ENCODE peak calls at places on chromosomes 11 and 22, in seven cellular contexts. One of them, this sample, is unnamed.

GRCh38 chr11:79546366-79546765 is 105.5 kb upstream of the TENM4 start:
- DNase-seq in activated T-helper 9 cell treated with anti-CD3 and anti-CD28 coated beads, Interleukin-2, amount 50 U/mL, for 16 hours: no peak
- DNase-seq in T-cell: no peak
- DNase-seq in neural progenitor cell: no peak
- DNase-seq in activated CD4-positive, alpha-beta T cell treated with anti-CD3 and anti-CD28 coated beads, Interleukin-2, amount 50 U/mL, for 1 hour: no peak
- DNase-seq in BJ: no peak
- DNase-seq in nephron progenitor cell: no peak
- DNase-seq in this sample: no peak

GRCh38 chr11:17208257-17208999 is 642 bp upstream of the PIK3C2A start:
- DNase-seq in activated T-helper 9 cell treated with anti-CD3 and anti-CD28 coated beads, Interleukin-2, amount 50 U/mL, for 16 hours: peak
- DNase-seq in neural progenitor cell: peak
- DNase-seq in T-cell: peak
- DNase-seq in nephron progenitor cell: no peak
- DNase-seq in activated CD4-positive, alpha-beta T cell treated with anti-CD3 and anti-CD28 coated beads, Interleukin-2, amount 50 U/mL, for 1 hour: peak
- DNase-seq in BJ: no peak
- DNase-seq in this sample: peak

GRCh38 chr11:3136542-3137455 is 28.3 kb downstream of the OSBPL5 start:
- DNase-seq in BJ: no peak
- DNase-seq in activated CD4-positive, alpha-beta T cell treated with anti-CD3 and anti-CD28 coated beads, Interleukin-2, amount 50 U/mL, for 1 hour: no peak
- DNase-seq in neural progenitor cell: no peak
- DNase-seq in T-cell: peak
- DNase-seq in nephron progenitor cell: peak
- DNase-seq in activated T-helper 9 cell treated with anti-CD3 and anti-CD28 coated beads, Interleukin-2, amount 50 U/mL, for 16 hours: no peak
- DNase-seq in this sample: no peak

GRCh38 chr11:119993732-119994131 is 144.2 kb downstream of the TRIM29 start:
- DNase-seq in activated CD4-positive, alpha-beta T cell treated with anti-CD3 and anti-CD28 coated beads, Interleukin-2, amount 50 U/mL, for 1 hour: no peak
- DNase-seq in neural progenitor cell: no peak
- DNase-seq in T-cell: no peak
- DNase-seq in activated T-helper 9 cell treated with anti-CD3 and anti-CD28 coated beads, Interleukin-2, amount 50 U/mL, for 16 hours: no peak
- DNase-seq in BJ: no peak
- DNase-seq in nephron progenitor cell: no peak
- DNase-seq in this sample: no peak

GRCh38 chr11:20131744-20132666 is 28.3 kb downstream of the DBX1 start:
- DNase-seq in nephron progenitor cell: peak
- DNase-seq in T-cell: peak
- DNase-seq in activated CD4-positive, alpha-beta T cell treated with anti-CD3 and anti-CD28 coated beads, Interleukin-2, amount 50 U/mL, for 1 hour: peak
- DNase-seq in activated T-helper 9 cell treated with anti-CD3 and anti-CD28 coated beads, Interleukin-2, amount 50 U/mL, for 16 hours: no peak
- DNase-seq in neural progenitor cell: peak
- DNase-seq in BJ: no peak
- DNase-seq in this sample: no peak

GRCh38 chr11:282171-282570 is 4.0 kb downstream of the NLRP6 start:
- DNase-seq in neural progenitor cell: no peak
- DNase-seq in activated CD4-positive, alpha-beta T cell treated with anti-CD3 and anti-CD28 coated beads, Interleukin-2, amount 50 U/mL, for 1 hour: no peak
- DNase-seq in T-cell: no peak
- DNase-seq in BJ: no peak
- DNase-seq in activated T-helper 9 cell treated with anti-CD3 and anti-CD28 coated beads, Interleukin-2, amount 50 U/mL, for 16 hours: no peak
- DNase-seq in nephron progenitor cell: no peak
- DNase-seq in this sample: no peak

GRCh38 chr11:64566042-64566914 is 24.7 kb upstream of the SLC22A12 start:
- DNase-seq in BJ: no peak
- DNase-seq in T-cell: peak
- DNase-seq in activated CD4-positive, alpha-beta T cell treated with anti-CD3 and anti-CD28 coated beads, Interleukin-2, amount 50 U/mL, for 1 hour: peak
- DNase-seq in nephron progenitor cell: peak
- DNase-seq in activated T-helper 9 cell treated with anti-CD3 and anti-CD28 coated beads, Interleukin-2, amount 50 U/mL, for 16 hours: no peak
- DNase-seq in neural progenitor cell: peak
- DNase-seq in this sample: peak

GRCh38 chr11:88208742-88209141 is 33.5 kb upstream of the RAB38 start:
- DNase-seq in activated CD4-positive, alpha-beta T cell treated with anti-CD3 and anti-CD28 coated beads, Interleukin-2, amount 50 U/mL, for 1 hour: no peak
- DNase-seq in BJ: no peak
- DNase-seq in neural progenitor cell: no peak
- DNase-seq in activated T-helper 9 cell treated with anti-CD3 and anti-CD28 coated beads, Interleukin-2, amount 50 U/mL, for 16 hours: no peak
- DNase-seq in T-cell: no peak
- DNase-seq in nephron progenitor cell: no peak
- DNase-seq in this sample: no peak

GRCh38 chr11:124278261-124278660 is 22.1 kb downstream of the OR8G5 start:
- DNase-seq in neural progenitor cell: no peak
- DNase-seq in T-cell: no peak
- DNase-seq in BJ: no peak
- DNase-seq in activated CD4-positive, alpha-beta T cell treated with anti-CD3 and anti-CD28 coated beads, Interleukin-2, amount 50 U/mL, for 1 hour: no peak
- DNase-seq in activated T-helper 9 cell treated with anti-CD3 and anti-CD28 coated beads, Interleukin-2, amount 50 U/mL, for 16 hours: no peak
- DNase-seq in nephron progenitor cell: no peak
- DNase-seq in this sample: no peak

GRCh38 chr11:19664896-19665548 is 47.6 kb upstream of the NAV2 start:
- DNase-seq in neural progenitor cell: no peak
- DNase-seq in BJ: no peak
- DNase-seq in activated CD4-positive, alpha-beta T cell treated with anti-CD3 and anti-CD28 coated beads, Interleukin-2, amount 50 U/mL, for 1 hour: no peak
- DNase-seq in activated T-helper 9 cell treated with anti-CD3 and anti-CD28 coated beads, Interleukin-2, amount 50 U/mL, for 16 hours: no peak
- DNase-seq in T-cell: no peak
- DNase-seq in nephron progenitor cell: no peak
- DNase-seq in this sample: no peak

GRCh38 chr11:73334244-73335203 is 26.4 kb downstream of the ARHGEF17 start:
- DNase-seq in nephron progenitor cell: peak
- DNase-seq in activated CD4-positive, alpha-beta T cell treated with anti-CD3 and anti-CD28 coated beads, Interleukin-2, amount 50 U/mL, for 1 hour: no peak
- DNase-seq in neural progenitor cell: peak
- DNase-seq in BJ: no peak
- DNase-seq in activated T-helper 9 cell treated with anti-CD3 and anti-CD28 coated beads, Interleukin-2, amount 50 U/mL, for 16 hours: no peak
- DNase-seq in T-cell: no peak
- DNase-seq in this sample: no peak

GRCh38 chr11:1516273-1517067 is 29.9 kb upstream of the MOB2 start:
- DNase-seq in BJ: peak
- DNase-seq in activated T-helper 9 cell treated with anti-CD3 and anti-CD28 coated beads, Interleukin-2, amount 50 U/mL, for 16 hours: no peak
- DNase-seq in nephron progenitor cell: no peak
- DNase-seq in activated CD4-positive, alpha-beta T cell treated with anti-CD3 and anti-CD28 coated beads, Interleukin-2, amount 50 U/mL, for 1 hour: no peak
- DNase-seq in T-cell: no peak
- DNase-seq in neural progenitor cell: no peak
- DNase-seq in this sample: peak

GRCh38 chr11:115488945-115489344 is 15.3 kb downstream of the CADM1 start:
- DNase-seq in activated CD4-positive, alpha-beta T cell treated with anti-CD3 and anti-CD28 coated beads, Interleukin-2, amount 50 U/mL, for 1 hour: no peak
- DNase-seq in BJ: peak
- DNase-seq in T-cell: no peak
- DNase-seq in activated T-helper 9 cell treated with anti-CD3 and anti-CD28 coated beads, Interleukin-2, amount 50 U/mL, for 16 hours: no peak
- DNase-seq in neural progenitor cell: no peak
- DNase-seq in nephron progenitor cell: no peak
- DNase-seq in this sample: no peak

GRCh38 chr11:122123258-122123929 is 7.4 kb upstream of the BLID start:
- DNase-seq in neural progenitor cell: no peak
- DNase-seq in BJ: no peak
- DNase-seq in T-cell: no peak
- DNase-seq in activated CD4-positive, alpha-beta T cell treated with anti-CD3 and anti-CD28 coated beads, Interleukin-2, amount 50 U/mL, for 1 hour: no peak
- DNase-seq in nephron progenitor cell: no peak
- DNase-seq in activated T-helper 9 cell treated with anti-CD3 and anti-CD28 coated beads, Interleukin-2, amount 50 U/mL, for 16 hours: no peak
- DNase-seq in this sample: no peak

GRCh38 chr11:16982809-16983208 is 31.4 kb downstream of the PLEKHA7 start:
- DNase-seq in activated CD4-positive, alpha-beta T cell treated with anti-CD3 and anti-CD28 coated beads, Interleukin-2, amount 50 U/mL, for 1 hour: no peak
- DNase-seq in nephron progenitor cell: no peak
- DNase-seq in neural progenitor cell: no peak
- DNase-seq in activated T-helper 9 cell treated with anti-CD3 and anti-CD28 coated beads, Interleukin-2, amount 50 U/mL, for 16 hours: no peak
- DNase-seq in BJ: no peak
- DNase-seq in T-cell: no peak
- DNase-seq in this sample: no peak

GRCh38 chr11:68302256-68303054 is 9.9 kb upstream of the LRP5 start:
- DNase-seq in activated T-helper 9 cell treated with anti-CD3 and anti-CD28 coated beads, Interleukin-2, amount 50 U/mL, for 16 hours: no peak
- DNase-seq in neural progenitor cell: no peak
- DNase-seq in nephron progenitor cell: no peak
- DNase-seq in T-cell: no peak
- DNase-seq in activated CD4-positive, alpha-beta T cell treated with anti-CD3 and anti-CD28 coated beads, Interleukin-2, amount 50 U/mL, for 1 hour: no peak
- DNase-seq in BJ: no peak
- DNase-seq in this sample: no peak

GRCh38 chr11:124902616-124903015 is 5.0 kb upstream of the ROBO4 start:
- DNase-seq in neural progenitor cell: no peak
- DNase-seq in nephron progenitor cell: no peak
- DNase-seq in T-cell: no peak
- DNase-seq in activated CD4-positive, alpha-beta T cell treated with anti-CD3 and anti-CD28 coated beads, Interleukin-2, amount 50 U/mL, for 1 hour: no peak
- DNase-seq in activated T-helper 9 cell treated with anti-CD3 and anti-CD28 coated beads, Interleukin-2, amount 50 U/mL, for 16 hours: no peak
- DNase-seq in BJ: no peak
- DNase-seq in this sample: no peak

GRCh38 chr11:102518296-102519094 is 12.1 kb downstream of the MMP7 start:
- DNase-seq in T-cell: no peak
- DNase-seq in nephron progenitor cell: no peak
- DNase-seq in activated T-helper 9 cell treated with anti-CD3 and anti-CD28 coated beads, Interleukin-2, amount 50 U/mL, for 16 hours: no peak
- DNase-seq in neural progenitor cell: peak
- DNase-seq in BJ: no peak
- DNase-seq in activated CD4-positive, alpha-beta T cell treated with anti-CD3 and anti-CD28 coated beads, Interleukin-2, amount 50 U/mL, for 1 hour: no peak
- DNase-seq in this sample: no peak

GRCh38 chr11:129723964-129724291 is 91.7 kb upstream of the TMEM45B start:
- DNase-seq in neural progenitor cell: no peak
- DNase-seq in BJ: no peak
- DNase-seq in nephron progenitor cell: no peak
- DNase-seq in T-cell: no peak
- DNase-seq in activated CD4-positive, alpha-beta T cell treated with anti-CD3 and anti-CD28 coated beads, Interleukin-2, amount 50 U/mL, for 1 hour: no peak
- DNase-seq in activated T-helper 9 cell treated with anti-CD3 and anti-CD28 coated beads, Interleukin-2, amount 50 U/mL, for 16 hours: no peak
- DNase-seq in this sample: no peak

GRCh38 chr22:46087816-46088277 is 62.5 kb upstream of the PPARA start:
- DNase-seq in activated T-helper 9 cell treated with anti-CD3 and anti-CD28 coated beads, Interleukin-2, amount 50 U/mL, for 16 hours: no peak
- DNase-seq in activated CD4-positive, alpha-beta T cell treated with anti-CD3 and anti-CD28 coated beads, Interleukin-2, amount 50 U/mL, for 1 hour: no peak
- DNase-seq in neural progenitor cell: peak
- DNase-seq in BJ: no peak
- DNase-seq in nephron progenitor cell: peak
- DNase-seq in T-cell: no peak
- DNase-seq in this sample: peak

GRCh38 chr11:117198613-117199012 is 557 bp upstream of the TAGLN start:
- DNase-seq in T-cell: no peak
- DNase-seq in activated CD4-positive, alpha-beta T cell treated with anti-CD3 and anti-CD28 coated beads, Interleukin-2, amount 50 U/mL, for 1 hour: no peak
- DNase-seq in activated T-helper 9 cell treated with anti-CD3 and anti-CD28 coated beads, Interleukin-2, amount 50 U/mL, for 16 hours: no peak
- DNase-seq in BJ: no peak
- DNase-seq in neural progenitor cell: no peak
- DNase-seq in nephron progenitor cell: no peak
- DNase-seq in this sample: no peak

GRCh38 chr11:17799147-17799546 is 64.6 kb downstream of the KCNC1 start:
- DNase-seq in activated T-helper 9 cell treated with anti-CD3 and anti-CD28 coated beads, Interleukin-2, amount 50 U/mL, for 16 hours: no peak
- DNase-seq in neural progenitor cell: no peak
- DNase-seq in activated CD4-positive, alpha-beta T cell treated with anti-CD3 and anti-CD28 coated beads, Interleukin-2, amount 50 U/mL, for 1 hour: no peak
- DNase-seq in BJ: no peak
- DNase-seq in T-cell: no peak
- DNase-seq in nephron progenitor cell: no peak
- DNase-seq in this sample: no peak

GRCh38 chr11:68313574-68314202 is 1.3 kb downstream of the LRP5 start:
- DNase-seq in nephron progenitor cell: no peak
- DNase-seq in neural progenitor cell: peak
- DNase-seq in BJ: no peak
- DNase-seq in activated T-helper 9 cell treated with anti-CD3 and anti-CD28 coated beads, Interleukin-2, amount 50 U/mL, for 16 hours: no peak
- DNase-seq in activated CD4-positive, alpha-beta T cell treated with anti-CD3 and anti-CD28 coated beads, Interleukin-2, amount 50 U/mL, for 1 hour: no peak
- DNase-seq in T-cell: no peak
- DNase-seq in this sample: peak

GRCh38 chr11:93849751-93850584 is 450 bp downstream of the VSTM5 start:
- DNase-seq in nephron progenitor cell: no peak
- DNase-seq in T-cell: no peak
- DNase-seq in neural progenitor cell: peak
- DNase-seq in BJ: no peak
- DNase-seq in activated T-helper 9 cell treated with anti-CD3 and anti-CD28 coated beads, Interleukin-2, amount 50 U/mL, for 16 hours: no peak
- DNase-seq in activated CD4-positive, alpha-beta T cell treated with anti-CD3 and anti-CD28 coated beads, Interleukin-2, amount 50 U/mL, for 1 hour: no peak
- DNase-seq in this sample: no peak

GRCh38 chr22:48944756-48945620 is 882.7 kb downstream of the BRD1 start:
- DNase-seq in activated T-helper 9 cell treated with anti-CD3 and anti-CD28 coated beads, Interleukin-2, amount 50 U/mL, for 16 hours: no peak
- DNase-seq in activated CD4-positive, alpha-beta T cell treated with anti-CD3 and anti-CD28 coated beads, Interleukin-2, amount 50 U/mL, for 1 hour: no peak
- DNase-seq in neural progenitor cell: no peak
- DNase-seq in T-cell: no peak
- DNase-seq in BJ: no peak
- DNase-seq in nephron progenitor cell: no peak
- DNase-seq in this sample: no peak

GRCh38 chr11:112784323-112785073 is 176.7 kb upstream of the NCAM1 start:
- DNase-seq in activated CD4-positive, alpha-beta T cell treated with anti-CD3 and anti-CD28 coated beads, Interleukin-2, amount 50 U/mL, for 1 hour: no peak
- DNase-seq in T-cell: no peak
- DNase-seq in BJ: no peak
- DNase-seq in activated T-helper 9 cell treated with anti-CD3 and anti-CD28 coated beads, Interleukin-2, amount 50 U/mL, for 16 hours: no peak
- DNase-seq in nephron progenitor cell: peak
- DNase-seq in neural progenitor cell: peak
- DNase-seq in this sample: no peak

GRCh38 chr11:120694706-120695105 is 183.2 kb downstream of the GRIK4 start:
- DNase-seq in neural progenitor cell: no peak
- DNase-seq in activated CD4-positive, alpha-beta T cell treated with anti-CD3 and anti-CD28 coated beads, Interleukin-2, amount 50 U/mL, for 1 hour: no peak
- DNase-seq in nephron progenitor cell: no peak
- DNase-seq in T-cell: no peak
- DNase-seq in activated T-helper 9 cell treated with anti-CD3 and anti-CD28 coated beads, Interleukin-2, amount 50 U/mL, for 16 hours: no peak
- DNase-seq in BJ: no peak
- DNase-seq in this sample: no peak

GRCh38 chr11:9136731-9137130 is 45.3 kb upstream of the SCUBE2 start:
- DNase-seq in activated T-helper 9 cell treated with anti-CD3 and anti-CD28 coated beads, Interleukin-2, amount 50 U/mL, for 16 hours: no peak
- DNase-seq in BJ: no peak
- DNase-seq in T-cell: no peak
- DNase-seq in nephron progenitor cell: no peak
- DNase-seq in neural progenitor cell: no peak
- DNase-seq in activated CD4-positive, alpha-beta T cell treated with anti-CD3 and anti-CD28 coated beads, Interleukin-2, amount 50 U/mL, for 1 hour: no peak
- DNase-seq in this sample: no peak

GRCh38 chr11:72569966-72570892 is 104.0 kb downstream of the PDE2A start:
- DNase-seq in nephron progenitor cell: no peak
- DNase-seq in T-cell: no peak
- DNase-seq in activated CD4-positive, alpha-beta T cell treated with anti-CD3 and anti-CD28 coated beads, Interleukin-2, amount 50 U/mL, for 1 hour: no peak
- DNase-seq in neural progenitor cell: no peak
- DNase-seq in activated T-helper 9 cell treated with anti-CD3 and anti-CD28 coated beads, Interleukin-2, amount 50 U/mL, for 16 hours: no peak
- DNase-seq in BJ: no peak
- DNase-seq in this sample: peak

GRCh38 chr11:11501546-11502274 is 120.1 kb downstream of the GALNT18 start:
- DNase-seq in activated T-helper 9 cell treated with anti-CD3 and anti-CD28 coated beads, Interleukin-2, amount 50 U/mL, for 16 hours: no peak
- DNase-seq in nephron progenitor cell: no peak
- DNase-seq in BJ: no peak
- DNase-seq in T-cell: no peak
- DNase-seq in neural progenitor cell: no peak
- DNase-seq in activated CD4-positive, alpha-beta T cell treated with anti-CD3 and anti-CD28 coated beads, Interleukin-2, amount 50 U/mL, for 1 hour: no peak
- DNase-seq in this sample: no peak